ENCODE peak calls at places on chromosomes 5 and 9, in five cellular contexts. W, H, P, F and X are unnamed samples.

GRCh38 chr9:23723672-23724071 is 102.4 kb downstream of the ELAVL2 start:
- DNase-seq in W (no peak), H (no peak), P (no peak), F (no peak), X (no peak)

GRCh38 chr9:79196606-79197005 is 375.2 kb upstream of the TLE4 start:
- DNase-seq in W (no peak), H (no peak), P (no peak), F (no peak), X (no peak)

GRCh38 chr9:125650271-125650737 is 56.7 kb downstream of the MAPKAP1 start:
- DNase-seq in W (no peak), H (peak), P (no peak), F (no peak), X (no peak)

GRCh38 chr9:92887880-92888338 is 10.1 kb upstream of the ZNF484 start:
- DNase-seq in W (no peak), H (no peak), P (no peak), F (no peak), X (no peak)

GRCh38 chr5:144102361-144102760 is 68.1 kb downstream of the YIPF5 start:
- DNase-seq in W (no peak), H (no peak), P (no peak), F (no peak), X (no peak)

GRCh38 chr5:141747152-141747640 is 65.2 kb upstream of the ARAP3 start:
- DNase-seq in W (peak), H (peak), P (peak), F (peak), X (peak)

GRCh38 chr9:20604561-20604960 is 17.7 kb downstream of the MLLT3 start:
- DNase-seq in W (no peak), H (peak), P (no peak), F (no peak), X (no peak)

GRCh38 chr5:114324282-114324681 is 37.6 kb upstream of the KCNN2 start:
- DNase-seq in W (no peak), H (peak), P (no peak), F (no peak), X (no peak)

GRCh38 chr9:137074657-137075274 is 2.6 kb upstream of the UAP1L1 start:
- DNase-seq in W (no peak), H (no peak), P (no peak), F (no peak), X (no peak)

GRCh38 chr5:142059304-142059940 is 46.6 kb upstream of the GNPDA1 start:
- DNase-seq in W (no peak), H (no peak), P (peak), F (no peak), X (peak)

GRCh38 chr9:128383007-128383753 is 12.0 kb downstream of the URM1 start:
- DNase-seq in W (no peak), H (no peak), P (no peak), F (no peak), X (no peak)

GRCh38 chr5:113447651-113448050 is 12.9 kb upstream of the TSSK1B start:
- DNase-seq in W (no peak), H (no peak), P (no peak), F (no peak), X (no peak)

GRCh38 chr5:150175536-150175935 is 9.0 kb downstream of the CDX1 start:
- DNase-seq in W (no peak), H (peak), P (no peak), F (peak), X (no peak)

GRCh38 chr5:144202072-144202471 is 31.4 kb downstream of the KCTD16 start:
- DNase-seq in W (no peak), H (peak), P (no peak), F (no peak), X (no peak)

GRCh38 chr9:105554042-105554441 is 3.9 kb upstream of the FKTN start:
- DNase-seq in W (no peak), H (no peak), P (no peak), F (no peak), X (peak)

GRCh38 chr9:136484153-136485048 is 1.6 kb upstream of the SEC16A start:
- DNase-seq in W (peak), H (no peak), P (peak), F (no peak), X (peak)

GRCh38 chr5:115435776-115436712 is 108.5 kb downstream of the FEM1C start:
- DNase-seq in W (no peak), H (no peak), P (no peak), F (no peak), X (no peak)

GRCh38 chr5:74099538-74099937 is 473.5 kb downstream of the ARHGEF28 start:
- DNase-seq in W (no peak), H (no peak), P (no peak), F (no peak), X (no peak)

GRCh38 chr5:143315214-143315613 is 88.3 kb downstream of the NR3C1 start:
- DNase-seq in W (no peak), H (no peak), P (no peak), F (no peak), X (no peak)

GRCh38 chr5:16926417-16926816 is 9.7 kb downstream of the MYO10 start:
- DNase-seq in W (no peak), H (no peak), P (no peak), F (no peak), X (no peak)

GRCh38 chr5:170755679-170756456 is 27.7 kb upstream of the GABRP start:
- DNase-seq in W (no peak), H (peak), P (no peak), F (no peak), X (peak)

GRCh38 chr9:137762414-137763061 is 115.0 kb upstream of the CACNA1B start:
- DNase-seq in W (no peak), H (no peak), P (peak), F (no peak), X (no peak)

GRCh38 chr5:42952575-42952974 is 87.5 kb downstream of the ANXA2R start:
- DNase-seq in W (no peak), H (peak), P (no peak), F (no peak), X (no peak)

GRCh38 chr5:102895223-102895622 is 140.1 kb downstream of the PAM start:
- DNase-seq in W (no peak), H (no peak), P (no peak), F (no peak), X (no peak)

GRCh38 chr5:102890133-102890532 is 135.0 kb downstream of the PAM start:
- DNase-seq in W (no peak), H (no peak), P (no peak), F (no peak), X (no peak)

GRCh38 chr5:102893942-102894341 is 138.8 kb downstream of the PAM start:
- DNase-seq in W (no peak), H (no peak), P (no peak), F (no peak), X (no peak)

GRCh38 chr5:102891175-102891574 is 136.1 kb downstream of the PAM start:
- DNase-seq in W (no peak), H (no peak), P (no peak), F (no peak), X (no peak)

GRCh38 chr5:102895976-102896375 is 140.9 kb downstream of the PAM start:
- DNase-seq in W (no peak), H (no peak), P (no peak), F (no peak), X (no peak)
- TF ChIP-seq POLR2A in W (no peak), H (no peak), P (no peak), F (no peak), X (no peak)

GRCh38 chr9:98861881-98862501 is 54.5 kb downstream of the GALNT12 start:
- DNase-seq in W (no peak), H (no peak), P (peak), F (no peak), X (peak)

GRCh38 chr9:98859941-98860340 is 52.5 kb downstream of the GALNT12 start:
- DNase-seq in W (no peak), H (no peak), P (no peak), F (no peak), X (no peak)

GRCh38 chr9:98864257-98865180 is 57.0 kb downstream of the GALNT12 start:
- DNase-seq in W (no peak), H (no peak), P (peak), F (no peak), X (peak)

GRCh38 chr9:98862936-98863335 is 55.5 kb downstream of the GALNT12 start:
- DNase-seq in W (no peak), H (no peak), P (no peak), F (no peak), X (no peak)

GRCh38 chr9:98860871-98861293 is 53.4 kb downstream of the GALNT12 start:
- DNase-seq in W (no peak), H (peak), P (peak), F (no peak), X (peak)
- TF ChIP-seq CTCF in W (peak), H (no peak), P (no peak), F (peak), X (peak)

GRCh38 chr9:123312306-123312877 is 43.6 kb upstream of the CRB2 start:
- DNase-seq in W (no peak), H (no peak), P (no peak), F (peak), X (no peak)
- H3K27ac ChIP-seq in W (no peak), H (no peak), P (no peak), F (no peak), X (no peak)

GRCh38 chr9:77909306-77909705 is 122.3 kb downstream of the GNAQ start:
- DNase-seq in W (no peak), H (no peak), P (no peak), F (no peak), X (no peak)
- TF ChIP-seq POLR2A in W (no peak), H (no peak), P (no peak), F (peak), X (no peak)

DNA sequence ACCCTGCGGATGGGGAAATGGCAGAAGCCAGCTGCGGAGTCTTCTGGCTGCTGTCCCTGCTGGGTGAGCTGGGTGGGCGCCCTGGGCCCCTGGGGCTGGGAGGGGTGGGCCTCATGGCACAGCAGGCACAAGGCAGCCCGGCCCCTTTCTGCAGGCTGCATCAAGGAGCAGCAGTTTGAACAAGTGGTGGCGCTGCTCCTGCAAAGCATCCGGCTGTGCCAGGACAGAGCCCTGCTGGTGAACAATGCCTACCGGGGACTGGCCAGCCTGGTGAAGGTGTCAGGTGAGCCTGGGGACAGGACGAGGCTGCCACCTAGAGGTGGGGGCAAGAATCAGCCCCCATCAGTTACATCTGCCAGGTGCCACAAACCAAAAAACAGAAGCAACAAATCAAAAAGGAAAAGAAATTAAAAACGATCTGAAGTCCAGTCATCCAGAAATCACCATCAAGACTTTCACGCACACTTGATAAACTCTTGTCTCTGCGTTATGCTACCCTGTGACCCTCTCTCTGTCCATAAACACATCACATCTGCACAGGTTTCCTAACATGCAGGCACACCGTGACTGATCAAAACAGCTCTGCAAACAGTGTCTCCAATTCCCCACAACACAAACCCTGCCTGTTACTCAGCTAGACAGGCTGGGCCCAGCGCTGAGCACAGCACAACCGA is 13.9 kb downstream of the REXO4 start:
- DNase-seq in W (no peak), H (peak), P (no peak), F (peak), X (peak)
- TF ChIP-seq CTCF in W (peak), H (peak), P (peak), F (peak), X (peak)

GRCh38 chr9:110033869-110034268 is 174.1 kb downstream of the C9orf152 start:
- DNase-seq in W (no peak), H (no peak), P (no peak), F (no peak), X (no peak)
- H3K27ac ChIP-seq in W (no peak), H (no peak), P (no peak), F (no peak), X (no peak)